ENCODE peak calls at places on chromosomes 11 and 22, in four cellular contexts. V is SJSA1, F is cardiac muscle cell, J is right lobe of liver. H is an unnamed sample.

GRCh38 chr11:128448487-128448886 is 138.9 kb downstream of the ETS1 start:
- DNase-seq in F (no peak), J (peak), V (no peak), H (no peak)

GRCh38 chr22:19596680-19597398 is 72.6 kb upstream of the CLDN5 start:
- DNase-seq in F (no peak), J (no peak), V (no peak), H (no peak)

GRCh38 chr22:50269573-50270301 is 443 bp downstream of the MAPK11 start:
- DNase-seq in J (no peak), V (no peak), F (peak), H (peak)

GRCh38 chr11:70000228-70000627 is 77.9 kb upstream of the ANO1 start:
- DNase-seq in V (no peak), J (no peak), F (no peak), H (no peak)

GRCh38 chr11:16295592-16295991 is 60.8 kb downstream of the SOX6 start:
- DNase-seq in V (no peak), F (no peak), J (no peak), H (no peak)

GRCh38 chr11:128532016-128532570 is 55.3 kb downstream of the ETS1 start:
- DNase-seq in J (peak), F (no peak), V (no peak), H (no peak)

GRCh38 chr11:72072348-72072747 is 8.0 kb downstream of the NUMA1 start:
- DNase-seq in V (peak), F (peak), J (no peak), H (no peak)

GRCh38 chr11:119309953-119310681 is 6.8 kb downstream of the MCAM start:
- DNase-seq in J (no peak), V (no peak), F (no peak), H (no peak)

GRCh38 chr22:27094633-27095308 is 437.4 kb downstream of the MIAT start:
- DNase-seq in J (no peak), F (peak), V (no peak), H (no peak)

GRCh38 chr11:113593698-113594308 is 112.3 kb downstream of the TMPRSS5 start:
- DNase-seq in J (no peak), V (peak), F (peak), H (peak)

GRCh38 chr22:38088723-38089473 is 4.9 kb upstream of the SLC16A8 start:
- DNase-seq in F (peak), V (no peak), J (peak), H (no peak)

GRCh38 chr11:6240691-6241285 is 1.9 kb downstream of the CNGA4 start:
- DNase-seq in J (no peak), V (no peak), F (no peak), H (no peak)

GRCh38 chr11:12301379-12301778 is 76.0 kb upstream of the PARVA start:
- DNase-seq in F (no peak), J (no peak), V (no peak), H (no peak)

GRCh38 chr11:19903620-19904069 is 191.0 kb downstream of the NAV2 start:
- DNase-seq in F (peak), V (peak), J (peak), H (peak)

GRCh38 chr22:20248461-20248959 is 19.6 kb downstream of the RTN4R start:
- DNase-seq in V (no peak), F (no peak), J (no peak), H (no peak)

GRCh38 chr22:25709758-25710157 is 32.2 kb upstream of the MYO18B start:
- DNase-seq in J (no peak), F (no peak), V (no peak), H (peak)

GRCh38 chr22:50169774-50170341 is 673 bp upstream of the PANX2 start:
- DNase-seq in V (no peak), F (peak), J (peak), H (no peak)

GRCh38 chr22:36192601-36193000 is 9.0 kb downstream of the APOL4 start:
- DNase-seq in F (peak), J (no peak), V (peak), H (no peak)

GRCh38 chr11:107577312-107577711 is 11.8 kb upstream of the ALKBH8 start:
- DNase-seq in J (no peak), V (no peak), F (no peak), H (no peak)

GRCh38 chr22:35533365-35534029 is 7.1 kb upstream of the RASD2 start:
- DNase-seq in F (no peak), J (no peak), V (no peak), H (no peak)

GRCh38 chr22:35443338-35443737 is 43.4 kb downstream of the MCM5 start:
- DNase-seq in J (no peak), F (no peak), V (no peak), H (no peak)

GRCh38 chr11:2592559-2593392 is 107.0 kb downstream of the KCNQ1OT1 start:
- DNase-seq in V (no peak), J (peak), F (no peak), H (no peak)

GRCh38 chr11:130163346-130164220 is 4.0 kb downstream of the ST14 start:
- DNase-seq in V (no peak), J (no peak), F (no peak), H (no peak)

GRCh38 chr11:74736031-74736430 is 4.8 kb upstream of the CHRDL2 start:
- DNase-seq in V (no peak), J (no peak), F (no peak), H (no peak)

GRCh38 chr11:76216536-76217326 is 10.4 kb upstream of the WNT11 start:
- DNase-seq in J (peak), V (no peak), F (no peak), H (no peak)

GRCh38 chr11:82718307-82718706 is 15.4 kb downstream of the FAM181B start:
- DNase-seq in F (peak), J (no peak), V (no peak), H (no peak)

GRCh38 chr11:110972640-110973039 is 260.4 kb upstream of the ARHGAP20 start:
- DNase-seq in J (no peak), V (no peak), F (peak), H (no peak)

DNA sequence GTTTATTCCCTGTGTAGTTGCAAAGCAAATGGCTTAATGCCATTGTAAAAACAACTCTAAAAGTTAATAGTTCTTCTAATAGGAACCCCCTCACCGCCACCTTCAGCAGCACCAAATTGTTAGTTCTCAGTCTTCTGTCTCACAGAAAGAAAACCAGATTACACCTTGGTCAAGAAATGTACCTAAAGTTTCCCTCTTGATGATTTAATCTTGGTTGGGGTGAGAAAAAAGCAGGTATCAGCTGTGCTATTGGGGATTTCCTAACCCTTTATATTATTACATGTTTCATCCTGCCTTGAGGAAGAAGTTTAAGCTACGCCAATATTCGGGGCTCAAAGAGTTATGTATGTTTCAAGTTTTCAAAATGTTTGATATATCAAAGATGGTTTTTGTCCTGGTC is 17.0 kb downstream of the PRR5L start:
- DNase-seq in V (no peak), F (no peak), J (no peak), H (no peak)
- H3K27ac ChIP-seq in V (peak), F (no peak), J (no peak), H (no peak)

DNA sequence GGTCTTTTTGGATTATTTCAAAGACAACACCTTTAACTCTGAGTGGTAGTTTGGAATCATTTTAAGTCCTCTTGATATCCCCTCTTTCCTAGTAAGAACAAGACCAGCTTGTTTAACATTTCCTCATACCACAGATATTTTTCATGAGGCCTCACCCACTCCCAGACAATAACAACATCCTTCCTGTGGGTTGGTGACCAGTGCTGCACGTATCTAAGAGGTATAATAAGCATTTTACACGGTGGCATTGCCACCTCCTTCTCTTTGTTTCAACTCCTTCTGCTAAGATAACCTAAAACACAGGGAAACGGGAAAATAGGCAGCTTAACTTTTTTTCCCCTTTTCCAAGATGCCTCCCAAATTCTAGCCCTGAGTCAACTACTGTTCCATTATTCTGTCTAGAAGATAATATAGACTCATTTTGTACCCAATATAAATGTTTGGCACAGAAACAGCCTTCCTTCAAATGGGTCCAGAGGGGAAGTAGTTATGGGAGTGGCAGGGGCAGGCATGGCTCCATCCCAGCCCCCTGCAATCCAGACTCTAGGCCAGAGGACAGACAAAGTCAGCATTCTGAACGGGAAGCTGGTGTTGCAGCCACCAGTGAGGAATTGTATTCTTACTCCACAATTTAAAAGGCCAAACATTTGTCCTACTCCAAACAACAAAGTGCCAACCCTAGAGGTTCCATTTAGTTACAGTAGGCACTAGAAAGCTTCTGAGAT is 28.5 kb downstream of the MAML2 start:
- DNase-seq in V (peak), F (peak), J (no peak), H (no peak)
- H3K27ac ChIP-seq in V (peak), F (no peak), J (peak), H (peak)

DNA sequence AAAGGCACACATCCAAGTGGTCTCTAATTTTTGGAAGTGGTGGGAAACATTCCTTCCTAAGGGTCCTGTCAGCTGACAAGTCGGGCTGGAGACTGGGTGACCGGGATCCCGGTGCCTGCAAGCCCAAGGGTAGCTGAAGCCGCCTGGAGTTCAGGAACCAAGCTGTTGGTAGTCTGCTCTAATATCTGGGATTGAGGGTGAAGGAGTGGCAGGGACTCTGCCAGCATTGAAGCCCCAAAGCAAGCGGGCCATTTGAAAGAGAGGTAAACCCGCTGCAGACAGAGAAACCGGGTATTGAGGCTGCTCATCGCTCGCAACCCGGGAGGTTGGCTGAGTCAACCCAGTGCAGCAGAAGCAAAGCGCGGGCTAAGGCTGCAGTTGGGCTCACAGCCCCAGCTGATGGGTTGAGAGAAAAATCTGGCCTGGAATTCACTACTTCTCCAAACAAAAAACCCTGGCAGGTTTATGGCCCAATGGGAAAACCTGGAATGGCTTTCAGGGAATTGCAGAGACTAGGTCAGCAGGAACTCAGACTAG is 28.2 kb upstream of the FBXO3 start:
- DNase-seq in F (peak), J (no peak), V (peak), H (no peak)
- H3K27ac ChIP-seq in F (no peak), J (no peak), V (no peak), H (no peak)

GRCh38 chr11:77637345-77638165 is at the start of gene CLNS1A:
- DNase-seq in J (peak), F (peak), V (peak), H (peak)
- H3K27ac ChIP-seq in J (peak), F (peak), V (peak), H (peak)

GRCh38 chr11:57545883-57546282 is 8.5 kb downstream of the SMTNL1 start:
- DNase-seq in J (no peak), F (no peak), V (no peak), H (no peak)

GRCh38 chr11:57542582-57542981 is 5.2 kb downstream of the SMTNL1 start:
- DNase-seq in F (no peak), J (no peak), V (no peak), H (no peak)

GRCh38 chr11:57546451-57546850 is 9.1 kb downstream of the SMTNL1 start:
- DNase-seq in J (no peak), V (no peak), F (no peak), H (no peak)

GRCh38 chr11:57543601-57544000 is 6.2 kb downstream of the SMTNL1 start:
- DNase-seq in J (no peak), V (no peak), F (no peak), H (no peak)

DNA sequence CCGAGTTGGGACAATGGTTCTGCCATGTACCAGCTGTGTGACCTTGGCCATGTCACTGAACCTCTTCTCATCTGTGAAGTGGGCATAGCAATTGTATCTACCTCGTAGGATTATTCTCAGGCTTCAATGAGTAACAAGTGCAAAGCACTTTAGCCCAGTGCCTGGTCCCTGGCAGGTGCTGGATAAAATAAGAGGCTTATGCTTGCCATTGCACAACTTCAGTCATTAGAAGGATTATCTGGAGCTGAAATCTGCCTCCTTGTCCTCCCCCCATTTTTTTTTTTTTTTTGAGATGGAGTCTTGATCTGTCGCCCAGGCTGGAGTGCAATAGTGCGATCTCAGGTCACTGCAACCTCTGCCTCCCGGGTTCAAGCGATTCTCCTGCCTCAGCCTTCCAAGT is 7.2 kb downstream of the SMTNL1 start:
- DNase-seq in V (no peak), J (no peak), F (no peak), H (no peak)
- H3K27ac ChIP-seq in V (no peak), J (no peak), F (no peak), H (no peak)

GRCh38 chr11:65133724-65134123 is 595 bp downstream of the SYVN1 start:
- DNase-seq in J (peak), F (peak), V (peak), H (peak)

GRCh38 chr11:65131895-65132237 is 2.5 kb downstream of the SYVN1 start:
- DNase-seq in V (no peak), F (no peak), J (no peak), H (no peak)

GRCh38 chr11:65131417-65131776 is 2.9 kb downstream of the SYVN1 start:
- DNase-seq in V (no peak), F (no peak), J (no peak), H (no peak)

GRCh38 chr11:65132988-65133700 is 1.2 kb downstream of the SYVN1 start:
- DNase-seq in J (peak), F (peak), V (peak), H (no peak)

DNA sequence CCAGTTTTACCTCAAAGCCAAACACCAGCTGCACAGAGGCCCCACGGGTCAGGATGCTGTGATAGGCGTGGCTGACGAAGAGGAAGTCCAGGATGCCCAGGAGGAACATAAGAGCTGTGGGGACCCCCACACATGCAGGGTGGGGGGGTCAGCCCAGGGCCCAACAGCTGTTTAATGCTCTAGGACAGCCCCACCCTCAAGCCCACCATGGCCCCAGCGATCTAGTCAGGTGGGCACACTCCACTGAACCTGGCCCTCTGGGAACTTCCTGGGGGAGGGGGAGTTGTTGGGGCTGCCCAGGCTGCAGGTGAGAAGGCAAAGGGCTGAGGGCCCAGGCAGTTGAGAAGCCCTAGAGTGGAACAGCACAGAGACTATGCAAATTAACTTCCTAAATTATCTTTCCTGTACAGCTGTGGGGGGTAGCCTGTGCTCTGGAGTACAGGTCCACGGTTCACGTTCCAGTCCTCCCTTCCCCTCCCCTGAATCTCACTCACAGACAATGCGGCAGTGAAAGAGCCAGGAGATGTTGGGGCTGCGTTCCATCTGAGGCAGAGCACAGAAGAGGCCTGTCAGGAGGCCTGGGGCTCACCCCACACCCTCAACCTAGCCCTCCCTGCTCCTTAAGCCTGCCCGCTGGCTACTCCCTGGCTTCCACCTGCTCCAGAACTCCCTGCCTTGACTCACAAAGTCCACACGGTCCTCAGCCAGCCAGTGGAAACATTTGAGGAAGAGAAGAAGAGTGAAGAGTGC is 1.9 kb downstream of the SYVN1 start:
- DNase-seq in F (no peak), J (peak), V (peak), H (no peak)
- H3K27ac ChIP-seq in F (no peak), J (no peak), V (no peak), H (peak)

DNA sequence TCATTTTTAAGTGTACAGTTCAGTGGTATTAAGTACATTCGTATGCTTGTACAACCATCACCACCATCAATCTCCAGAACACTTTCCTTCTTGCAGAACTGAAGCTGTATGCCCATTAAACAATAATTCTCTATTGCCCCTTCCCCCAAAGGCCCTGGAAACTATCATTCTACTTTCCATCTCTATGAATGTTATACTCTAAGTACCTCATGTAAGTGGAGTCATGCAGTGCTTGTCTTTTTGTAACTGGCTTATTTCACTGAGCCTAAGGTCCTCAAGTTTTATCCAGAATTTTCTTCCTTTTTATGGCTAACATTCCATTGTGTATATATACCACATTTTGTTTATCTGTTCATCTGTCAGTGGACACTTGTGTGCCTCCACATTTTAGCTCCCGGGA is 29.7 kb downstream of the MMP7 start:
- DNase-seq in F (no peak), J (no peak), V (no peak), H (no peak)
- H3K27ac ChIP-seq in F (no peak), J (no peak), V (no peak), H (no peak)

GRCh38 chr22:42895541-42895981 is 38.5 kb upstream of the ARFGAP3 start:
- DNase-seq in V (no peak), J (no peak), F (no peak), H (no peak)
- H3K27ac ChIP-seq in V (no peak), J (peak), F (peak), H (no peak)

H was measured in CD4-positive, CD25-positive, alpha-beta regulatory T cell.